ENCODE peak calls at places on chromosomes 16 and 17, in seven cellular contexts. Q is kidney epithelial cell, A is ascending aorta, S is endodermal cell, H is lower lobe of right lung, K is endothelial cell of umbilical vein, P is colonic mucosa. T is an unnamed sample.

GRCh38 chr16:15899538-15900100 is 11.2 kb upstream of the CEP20 start:
- DNase-seq in Q (peak; percentile 95), A (no peak), S (peak; percentile 71), H (peak; percentile 53), K (no peak), P (peak; percentile 45), T (peak; percentile 86)

GRCh38 chr17:38459556-38459955 is 31.3 kb downstream of the ARHGAP23 start:
- DNase-seq in Q (no peak), A (no peak), S (no peak), H (no peak), K (no peak), P (no peak), T (no peak)

GRCh38 chr16:75591001-75591852 is 25.0 kb downstream of the GABARAPL2 start:
- DNase-seq in Q (no peak), A (peak; percentile 81), S (no peak), H (no peak), K (peak; percentile 52), P (peak; percentile 22), T (no peak)

GRCh38 chr16:15038689-15039088 is 17.2 kb downstream of the NTAN1 start:
- DNase-seq in Q (no peak), A (no peak), S (no peak), H (no peak), K (no peak), P (no peak), T (no peak)

GRCh38 chr17:40448213-40448638 is 5.0 kb downstream of the IGFBP4 start:
- DNase-seq in Q (no peak), A (peak; percentile 73), S (no peak), H (no peak), K (peak; percentile 48), P (peak; percentile 70), T (no peak)

GRCh38 chr17:3636908-3637373 is 381 bp downstream of the CTNS start:
- DNase-seq in Q (no peak), A (no peak), S (no peak), H (no peak), K (no peak), P (no peak), T (no peak)

GRCh38 chr17:33967608-33968349 is 287.3 kb upstream of the CCL2 start:
- DNase-seq in Q (no peak), A (no peak), S (no peak), H (no peak), K (no peak), P (no peak), T (no peak)

GRCh38 chr17:70313031-70313430 is 143.7 kb downstream of the KCNJ2 start:
- DNase-seq in Q (no peak), A (no peak), S (no peak), H (no peak), K (no peak), P (no peak), T (no peak)

GRCh38 chr16:2006317-2006716 is 3.3 kb downstream of the ZNF598 start:
- DNase-seq in Q (no peak), A (no peak), S (no peak), H (no peak), K (no peak), P (no peak), T (no peak)

GRCh38 chr17:76909971-76910760 is 42.0 kb downstream of the MGAT5B start:
- DNase-seq in Q (peak; percentile 18), A (no peak), S (peak; percentile 98), H (peak; percentile 68), K (peak; percentile 53), P (peak; percentile 27), T (no peak)

GRCh38 chr17:61669522-61669921 is 78.5 kb upstream of the NACA2 start:
- DNase-seq in Q (no peak), A (no peak), S (no peak), H (no peak), K (no peak), P (no peak), T (no peak)

GRCh38 chr17:34398990-34399389 is 36.0 kb upstream of the CCL1 start:
- DNase-seq in Q (no peak), A (no peak), S (no peak), H (no peak), K (no peak), P (no peak), T (no peak)

GRCh38 chr16:66899945-66900688 is 18.6 kb downstream of the CDH16 start:
- DNase-seq in Q (peak; percentile 62), A (peak; percentile 92), S (peak; percentile 78), H (peak; percentile 76), K (peak; percentile 74), P (peak; percentile 93), T (peak; percentile 56)

GRCh38 chr16:87562201-87562600 is 40.1 kb upstream of the JPH3 start:
- DNase-seq in Q (no peak), A (no peak), S (no peak), H (no peak), K (no peak), P (no peak), T (no peak)

GRCh38 chr16:4847774-4848587 is 700 bp downstream of the UBN1 start:
- DNase-seq in Q (no peak), A (peak; percentile 75), S (peak; percentile 61), H (peak; percentile 67), K (peak; percentile 82), P (peak; percentile 53), T (no peak)

GRCh38 chr16:48829911-48830310 is 219.9 kb upstream of the N4BP1 start:
- DNase-seq in Q (no peak), A (no peak), S (peak; percentile 5), H (no peak), K (no peak), P (no peak), T (no peak)

GRCh38 chr17:15883617-15884111 is 61.3 kb upstream of the ADORA2B start:
- DNase-seq in Q (peak; percentile 56), A (no peak), S (no peak), H (no peak), K (no peak), P (no peak), T (peak; percentile 4)

DNA sequence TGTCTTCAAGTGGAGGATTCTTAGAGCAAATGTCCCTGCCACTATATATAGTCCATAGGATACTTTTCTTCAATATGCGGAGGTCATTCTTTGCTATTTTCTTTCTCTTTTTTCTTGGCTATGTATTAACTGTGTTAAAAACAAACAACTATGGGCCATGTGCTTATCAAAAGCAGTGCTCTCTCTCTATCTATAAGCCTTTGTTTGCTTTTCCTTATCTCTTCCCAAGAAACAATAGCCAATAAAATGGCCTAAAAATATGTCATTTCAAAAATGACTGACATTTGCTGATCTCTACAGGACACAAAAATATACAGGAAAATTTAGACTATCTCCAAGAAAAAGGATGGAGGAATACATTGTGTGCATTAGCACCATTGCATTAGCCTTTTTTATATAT is 212.1 kb downstream of the MAF start:
- DNase-seq in Q (no peak), A (no peak), S (no peak), H (no peak), K (no peak), P (no peak), T (no peak)
- H3K4me3 ChIP-seq in Q (no peak overlapping the region), A (no peak overlapping the region), S (no peak overlapping the region), H (no peak overlapping the region), K (no peak overlapping the region), P (no peak overlapping the region), T (no peak overlapping the region)

DNA sequence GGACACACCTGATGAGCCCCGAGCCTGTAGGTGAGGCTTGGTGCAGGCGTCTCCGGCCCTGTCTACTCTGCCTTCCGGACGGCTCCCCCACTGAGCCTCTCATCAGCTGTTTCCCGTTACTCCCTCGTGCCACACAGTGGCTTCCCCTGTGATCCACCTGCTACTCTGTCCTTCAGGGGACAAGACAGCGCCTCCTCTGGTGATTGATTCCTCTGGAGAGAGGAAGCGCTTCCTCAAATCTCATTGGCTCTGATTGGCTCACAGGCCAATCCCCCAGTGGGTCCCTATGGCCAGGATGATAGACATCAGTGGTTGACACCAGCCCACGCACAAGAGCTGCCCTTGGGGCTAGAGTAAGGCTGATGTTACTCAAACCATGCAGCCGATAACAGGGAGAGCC is 24.0 kb downstream of the RNF213 start:
- DNase-seq in Q (no peak), A (no peak), S (peak; percentile 87), H (peak; percentile 22), K (no peak), P (no peak), T (no peak)
- TF ChIP-seq CTCF in Q (no peak), A (no peak), S (peak; percentile 66), H (no peak), K (no peak), P (no peak), T (peak; percentile 25)

GRCh38 chr17:5665164-5665563 is 80.9 kb upstream of the NLRP1 start:
- DNase-seq in Q (no peak), A (peak; percentile 27), S (no peak), H (no peak), K (no peak), P (no peak), T (no peak)

GRCh38 chr17:5669191-5669590 is 84.9 kb upstream of the NLRP1 start:
- DNase-seq in Q (no peak), A (no peak), S (no peak), H (no peak), K (no peak), P (no peak), T (no peak)

GRCh38 chr17:5668557-5669138 is 84.3 kb upstream of the NLRP1 start:
- DNase-seq in Q (no peak), A (peak; percentile 4), S (no peak), H (no peak), K (no peak), P (no peak), T (no peak)

GRCh38 chr17:5672141-5672540 is 87.8 kb upstream of the NLRP1 start:
- DNase-seq in Q (no peak), A (peak; percentile 53), S (peak; percentile 61), H (no peak), K (no peak), P (no peak), T (no peak)

DNA sequence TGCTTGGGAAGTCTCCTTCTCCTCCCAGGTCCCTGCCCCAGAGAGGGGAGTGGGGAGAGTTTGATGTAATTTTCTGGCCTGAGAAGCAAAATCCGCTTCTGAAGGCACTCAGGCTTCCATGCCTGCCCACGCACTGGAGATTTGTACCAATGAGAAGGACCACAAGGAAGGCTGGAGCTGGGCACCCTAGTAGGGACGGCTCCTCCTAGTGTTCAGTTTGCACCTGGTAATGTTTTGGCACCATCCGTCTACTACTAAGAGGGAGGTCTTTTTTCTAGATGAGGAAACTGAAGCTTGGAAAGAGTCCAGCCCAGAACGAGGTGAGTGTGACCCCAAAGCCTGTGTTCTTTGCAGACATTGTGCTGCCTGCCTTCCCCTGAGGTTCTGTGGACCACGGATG is 83.6 kb upstream of the NLRP1 start:
- DNase-seq in Q (no peak), A (peak; percentile 43), S (peak; percentile 74), H (no peak), K (no peak), P (no peak), T (no peak)
- H3K4me3 ChIP-seq in Q (no peak overlapping the region), A (no peak overlapping the region), S (no peak overlapping the region), H (no peak overlapping the region), K (no peak overlapping the region), P (no peak overlapping the region), T (no peak overlapping the region)

GRCh38 chr17:68319420-68320162 is 28.3 kb downstream of the ARSG start:
- DNase-seq in Q (no peak), A (no peak), S (peak; percentile 65), H (no peak), K (no peak), P (no peak), T (no peak)
- TF ChIP-seq CTCF in Q (no peak), A (no peak), S (no peak), H (no peak), K (no peak), P (no peak), T (no peak)